ENCODE peak calls at places on chromosomes 2 and 18, in six cellular contexts. C is cardiac muscle cell, N is aorta, O is heart right ventricle, P is A549, Z is GM23248. I is an unnamed sample.

GRCh38 chr2:62381672-62382071 is 124.3 kb downstream of the TMEM17 start:
- DNase-seq in O (no peak), P (no peak), N (no peak), Z (no peak), C (no peak), I (no peak)

GRCh38 chr18:48743046-48743445 is 204.2 kb downstream of the CTIF start:
- DNase-seq in O (peak; percentile 61), N (peak; percentile 91), Z (peak; percentile 92), P (no peak), C (peak; percentile 74), I (no peak)

GRCh38 chr2:221554769-221555510 is 17.2 kb downstream of the EPHA4 start:
- DNase-seq in P (no peak), O (no peak), Z (peak; percentile 77), C (peak; percentile 37), N (no peak), I (peak; percentile 63)

GRCh38 chr2:96800762-96801463 is 15.2 kb upstream of the CNNM3 start:
- DNase-seq in C (peak; percentile 62), O (peak; percentile 75), N (peak; percentile 80), P (peak; percentile 72), Z (peak; percentile 60), I (peak; percentile 92)

GRCh38 chr18:78780719-78781600 is 198.7 kb upstream of the SALL3 start:
- DNase-seq in Z (no peak), O (no peak), N (no peak), P (no peak), C (no peak), I (peak; percentile 58)

GRCh38 chr2:144508162-144508765 is 11.7 kb downstream of the ZEB2 start:
- DNase-seq in C (no peak), N (no peak), O (no peak), P (no peak), Z (peak; percentile 39), I (no peak)

GRCh38 chr2:132416080-132416911 is at the start of gene GPR39:
- DNase-seq in P (peak; percentile 88), Z (peak; percentile 98), N (peak; percentile 82), C (peak; percentile 96), O (peak; percentile 37), I (peak; percentile 96)

GRCh38 chr2:47336259-47337238 is 66.4 kb upstream of the MSH2 start:
- DNase-seq in Z (peak; percentile 30), P (no peak), C (peak; percentile 24), N (peak; percentile 2), O (no peak), I (peak; percentile 66)

GRCh38 chr2:198788676-198789075 is 669.1 kb downstream of the SATB2 start:
- DNase-seq in C (no peak), P (no peak), O (no peak), Z (no peak), N (no peak), I (peak; percentile 82)

GRCh38 chr18:66734451-66734850 is 130.6 kb upstream of the CDH19 start:
- DNase-seq in O (no peak), P (no peak), N (no peak), Z (no peak), C (peak; percentile 26), I (no peak)

GRCh38 chr2:157441072-157441454 is 2.8 kb downstream of the CYTIP start:
- DNase-seq in P (no peak), Z (no peak), O (no peak), N (no peak), C (peak; percentile 80), I (no peak)

GRCh38 chr2:43075054-43075593 is 151.3 kb downstream of the ZFP36L2 start:
- DNase-seq in P (no peak), Z (peak; percentile 98), N (peak; percentile 92), O (peak; percentile 76), C (peak; percentile 96), I (peak; percentile 20)

GRCh38 chr2:30462131-30462857 is 15.2 kb downstream of the LCLAT1 start:
- DNase-seq in Z (no peak), P (no peak), N (no peak), O (no peak), C (no peak), I (no peak)

GRCh38 chr2:144402282-144402681 is 117.6 kb downstream of the ZEB2 start:
- DNase-seq in P (no peak), C (no peak), O (peak; percentile 33), Z (no peak), N (no peak), I (peak; percentile 47)

GRCh38 chr18:45456076-45457066 is 158.9 kb upstream of the SLC14A2 start:
- DNase-seq in Z (peak; percentile 7), O (no peak), N (no peak), C (no peak), P (no peak), I (no peak)

GRCh38 chr2:7766302-7766701 is 849.1 kb downstream of the RNF144A start:
- DNase-seq in N (no peak), C (no peak), O (no peak), P (no peak), Z (no peak), I (no peak)

GRCh38 chr2:85216051-85216431 is 82.8 kb downstream of the TCF7L1 start:
- DNase-seq in C (no peak), O (no peak), N (peak; percentile 66), Z (no peak), P (no peak), I (no peak)

GRCh38 chr2:109280804-109281203 is 151.8 kb downstream of the SH3RF3 start:
- DNase-seq in N (no peak), Z (no peak), P (no peak), C (no peak), O (no peak), I (no peak)

DNA sequence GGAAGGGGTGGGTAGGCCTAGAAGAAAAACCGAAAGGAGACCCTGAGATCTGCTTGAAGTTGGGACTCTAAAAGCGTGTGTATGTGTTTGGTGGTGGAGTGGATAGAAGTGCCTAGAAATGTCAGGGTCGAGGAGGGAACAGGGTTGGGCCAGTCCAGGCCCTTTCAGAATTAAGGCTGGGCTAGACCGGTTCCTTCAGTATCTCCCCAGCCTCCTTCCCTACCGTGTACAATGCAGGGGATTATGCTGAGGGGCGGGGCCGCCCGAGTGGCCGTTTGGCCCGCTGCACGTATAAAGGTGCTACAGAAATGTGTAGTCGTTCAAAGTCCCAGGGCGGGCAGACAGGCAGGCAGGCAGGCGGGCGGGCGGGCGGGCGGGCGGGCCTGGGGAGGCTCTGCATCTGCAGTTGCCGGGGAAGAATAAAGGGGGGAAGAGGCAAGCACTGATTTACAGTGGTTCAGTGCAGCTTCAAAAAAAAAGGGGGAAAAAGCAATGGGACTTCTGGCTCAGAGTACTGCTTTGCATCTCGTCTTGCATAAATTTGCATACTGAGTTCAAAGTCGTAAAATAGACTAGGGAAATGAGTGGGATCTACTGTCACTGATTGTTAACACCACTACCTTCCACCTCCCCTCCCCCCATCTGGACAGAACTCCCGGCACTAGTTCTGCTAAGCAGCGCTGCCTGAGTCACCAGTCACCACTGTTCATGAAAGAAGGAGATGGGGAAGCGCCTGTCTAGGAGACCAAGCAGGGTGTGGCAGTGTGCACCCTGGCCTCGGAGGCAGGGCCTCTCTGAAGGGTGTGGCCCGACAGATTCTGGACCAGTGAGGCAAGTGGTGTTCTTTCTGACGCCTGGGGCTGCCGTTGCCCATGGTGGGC is 3.6 kb downstream of the IGFBP2 start:
- DNase-seq in C (peak; percentile 15), N (peak; percentile 73), P (peak; percentile 67), Z (no peak), O (no peak), I (peak; percentile 84)
- H3K4me3 ChIP-seq in C (peak overlapping the region; percentile 92), N (peak overlapping the region; percentile 96), P (no peak overlapping the region), Z (no peak overlapping the region), O (no peak overlapping the region), I (peak overlapping the region; percentile 91)

DNA sequence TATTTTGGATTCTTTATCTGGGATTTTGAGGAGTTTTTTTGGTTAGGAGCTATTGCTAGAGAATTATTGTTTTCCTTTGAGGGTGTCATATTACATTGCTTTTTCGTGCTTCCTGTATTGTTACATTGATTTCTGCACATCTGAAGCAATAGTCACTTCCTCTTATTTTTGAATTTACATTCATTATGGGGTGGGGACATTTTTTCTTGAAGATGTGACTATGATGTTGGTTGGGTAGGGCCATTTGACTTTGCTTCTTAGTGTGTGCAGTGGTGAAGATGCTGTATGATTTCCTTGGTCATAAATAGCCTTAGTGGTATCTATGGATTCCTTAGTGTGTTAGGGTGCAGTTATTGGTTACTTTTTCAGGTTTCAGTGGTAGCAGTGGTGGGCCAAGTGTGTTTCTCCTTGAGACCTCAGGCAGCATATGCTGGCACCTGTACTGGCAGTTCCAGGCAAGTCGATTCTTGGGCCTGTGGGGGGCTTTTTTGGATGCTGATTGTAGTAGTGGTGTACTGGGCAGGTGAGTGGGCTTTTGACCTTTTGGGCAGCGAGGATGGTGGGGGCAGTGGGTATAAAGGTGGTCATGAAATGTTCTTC is 61.8 kb downstream of the ARHGAP25 start:
- DNase-seq in P (no peak), Z (no peak), C (peak; percentile 10), N (no peak), O (no peak), I (no peak)
- H3K4me1 ChIP-seq in P (no peaks in the 10 kb centered on the region), Z (no peaks in the 10 kb centered on the region), C (no peaks in the 10 kb centered on the region), N (no peaks in the 10 kb centered on the region), O (peaks cover 8% of the 10 kb centered on the region), I (no peaks in the 10 kb centered on the region)

DNA sequence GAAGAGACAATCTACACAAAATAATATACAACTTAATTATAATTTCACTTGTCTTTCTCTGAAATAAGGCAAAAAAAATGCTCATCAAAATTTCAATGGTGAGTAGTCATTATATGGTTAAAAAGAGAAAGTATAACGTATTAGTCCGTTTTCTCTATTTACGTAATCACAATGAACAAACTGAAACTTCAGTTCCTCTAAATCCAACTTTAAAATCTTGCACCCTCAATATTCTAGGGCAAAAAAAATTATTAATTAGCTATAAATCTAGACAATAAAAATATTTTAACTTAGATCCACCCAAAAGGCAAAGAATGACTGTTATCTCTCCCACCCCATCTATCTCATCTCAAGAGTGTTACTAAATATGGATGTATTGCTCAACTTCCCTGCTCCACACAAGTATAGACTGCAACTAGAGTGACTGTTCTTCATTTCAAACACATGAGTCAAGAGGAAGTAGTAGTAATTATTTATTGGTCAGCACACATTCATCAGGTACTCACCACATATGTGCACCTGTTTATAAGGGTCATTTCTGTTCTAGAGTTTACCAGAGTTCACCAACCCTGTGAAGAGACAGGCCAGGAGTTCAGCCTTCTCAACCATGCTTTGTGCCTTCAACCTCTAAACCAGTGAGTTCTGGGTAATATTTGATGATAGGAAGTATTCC is 36.4 kb downstream of the STK39 start:
- DNase-seq in N (no peak), P (peak; percentile 67), O (no peak), Z (peak; percentile 89), C (peak; percentile 81), I (no peak)
- H3K4me3 ChIP-seq in N (no peak overlapping the region), P (no peak overlapping the region), O (peak overlapping the region; percentile 44), Z (peak overlapping the region; percentile 61), C (no peak overlapping the region), I (no peak overlapping the region)

GRCh38 chr2:223805008-223805407 is 32.4 kb downstream of the AP1S3 start:
- DNase-seq in P (no peak), C (no peak), N (no peak), Z (no peak), O (no peak), I (no peak)
- H3K4me1 ChIP-seq in P (peaks cover 41% of the 10 kb centered on the region), C (no peaks in the 10 kb centered on the region), N (no peaks in the 10 kb centered on the region), Z (peaks cover 2% of the 10 kb centered on the region), O (no peaks in the 10 kb centered on the region), I (no peaks in the 10 kb centered on the region)

GRCh38 chr2:82857952-82858351 is 1601.1 kb downstream of the SUCLG1 start:
- DNase-seq in Z (no peak), N (no peak), O (no peak), C (peak; percentile 48), P (no peak), I (no peak)
- H3K4me3 ChIP-seq in Z (no peak overlapping the region), N (no peak overlapping the region), O (no peak overlapping the region), C (no peak overlapping the region), P (no peak overlapping the region), I (no peak overlapping the region)

DNA sequence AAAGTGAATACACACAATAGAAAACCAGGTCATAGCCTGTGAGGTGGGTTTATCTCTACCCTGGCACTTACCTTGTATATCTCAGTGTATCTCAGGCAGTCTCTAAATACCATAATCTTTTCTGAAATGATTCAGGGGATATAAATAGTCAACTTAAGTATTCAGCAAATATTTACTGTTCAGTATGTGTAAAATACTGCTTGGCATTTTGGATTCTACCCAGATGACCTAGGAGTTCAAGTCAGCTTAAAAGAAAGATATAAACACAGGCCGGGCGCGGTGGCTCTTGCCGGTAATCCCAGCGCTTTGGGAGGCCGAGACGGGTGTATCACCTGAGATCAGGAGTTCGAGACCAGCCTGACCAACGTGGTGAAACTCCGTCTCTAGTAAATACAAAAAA is 23.8 kb downstream of the GRHL1 start:
- DNase-seq in C (peak; percentile 20), N (no peak), P (no peak), O (no peak), Z (no peak), I (no peak)
- H3K4me1 ChIP-seq in C (peaks cover 32% of the 10 kb centered on the region), N (no peaks in the 10 kb centered on the region), P (peaks cover 25% of the 10 kb centered on the region), O (peaks cover 9% of the 10 kb centered on the region), Z (peaks cover 58% of the 10 kb centered on the region), I (no peaks in the 10 kb centered on the region)

I was measured in endodermal cell.